ENCODE peak calls at places on chromosomes 6 and 20, in five cellular contexts. O is astrocyte of the spinal cord, R is heart right ventricle, L is Peyer's patch, J is mammary epithelial cell. I is an unnamed sample.

GRCh38 chr20:32672315-32672981 is 1.3 kb downstream of the C20orf203 start:
- DNase-seq in O (no peak), R (no peak), J (no peak), L (no peak), I (no peak)

GRCh38 chr6:163354085-163354484 is 60.4 kb upstream of the QKI start:
- DNase-seq in R (no peak), J (no peak), L (no peak), O (no peak), I (no peak)

GRCh38 chr6:124203106-124203811 is 399.6 kb downstream of the NKAIN2 start:
- DNase-seq in L (no peak), O (peak), R (no peak), J (peak), I (no peak)

GRCh38 chr20:38249536-38250310 is 10.8 kb downstream of the KIAA1755 start:
- DNase-seq in R (no peak), J (no peak), O (no peak), L (no peak), I (no peak)

GRCh38 chr6:108029226-108029921 is 45.2 kb downstream of the OSTM1 start:
- DNase-seq in L (no peak), R (no peak), J (no peak), O (no peak), I (peak)

GRCh38 chr6:69246983-69247382 is 549.8 kb downstream of the LMBRD1 start:
- DNase-seq in O (no peak), R (no peak), L (no peak), J (no peak), I (no peak)

GRCh38 chr6:142728910-142729481 is 216.0 kb downstream of the HIVEP2 start:
- DNase-seq in L (no peak), O (peak), J (no peak), R (no peak), I (no peak)

GRCh38 chr6:6825153-6825847 is 236.8 kb downstream of the LY86 start:
- DNase-seq in J (peak), L (peak), R (no peak), O (no peak), I (no peak)

GRCh38 chr6:11810854-11811643 is 32.4 kb upstream of the ADTRP start:
- DNase-seq in O (no peak), L (no peak), J (no peak), R (peak), I (peak)

GRCh38 chr6:105896052-105896820 is 189.9 kb upstream of the PRDM1 start:
- DNase-seq in J (no peak), O (no peak), R (no peak), L (no peak), I (no peak)

DNA sequence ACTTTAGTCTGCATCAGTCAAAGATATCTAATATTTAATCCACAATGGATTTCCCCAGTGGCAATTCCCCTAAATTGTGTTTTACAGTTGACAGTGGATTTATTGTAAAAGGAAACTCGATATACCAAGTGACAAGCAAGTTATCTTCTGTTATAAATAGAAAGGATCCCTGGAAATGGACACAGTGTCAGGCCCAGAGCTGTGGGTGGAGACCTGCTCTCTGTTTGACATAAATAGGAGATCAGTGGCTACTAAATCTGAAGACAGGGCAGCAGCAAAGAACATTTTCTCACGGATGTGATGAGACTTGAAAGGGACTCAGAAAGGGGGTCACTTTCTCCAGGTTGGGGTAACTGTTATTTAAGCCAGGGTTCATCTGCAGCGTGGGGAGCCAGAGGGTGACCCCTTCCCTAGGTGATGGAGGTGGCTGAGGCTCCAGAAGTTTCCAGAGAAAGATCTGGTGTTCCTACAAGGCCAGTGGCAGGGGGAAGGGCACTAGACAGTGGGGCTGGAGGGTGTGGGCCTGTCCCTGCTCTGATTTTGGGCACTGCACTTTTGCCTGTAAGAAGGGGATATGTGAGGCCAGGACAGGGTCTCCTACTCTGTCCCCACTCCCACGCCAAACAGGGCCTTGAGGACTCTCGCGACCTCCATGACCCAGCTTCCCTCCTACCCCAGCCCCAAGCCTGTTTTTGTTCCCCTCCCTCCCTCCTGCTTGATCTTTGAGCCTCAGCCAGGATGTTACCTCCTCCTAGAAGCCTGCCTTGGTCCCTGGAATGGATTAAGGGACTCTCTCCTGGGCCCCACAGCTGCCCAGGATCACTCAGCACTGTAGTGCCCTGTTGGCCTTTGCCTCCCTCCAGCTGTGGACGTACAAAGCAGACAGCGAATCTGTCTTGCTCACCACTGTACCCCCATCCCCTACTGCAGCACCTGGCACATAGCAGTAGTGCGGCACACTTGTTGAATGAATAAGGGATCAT is 12.1 kb upstream of the FAM110A start:
- DNase-seq in L (no peak), J (no peak), O (no peak), R (no peak), I (no peak)
- TF ChIP-seq CTCF in L (no peak), J (no peak), O (no peak), R (no peak), I (no peak)

DNA sequence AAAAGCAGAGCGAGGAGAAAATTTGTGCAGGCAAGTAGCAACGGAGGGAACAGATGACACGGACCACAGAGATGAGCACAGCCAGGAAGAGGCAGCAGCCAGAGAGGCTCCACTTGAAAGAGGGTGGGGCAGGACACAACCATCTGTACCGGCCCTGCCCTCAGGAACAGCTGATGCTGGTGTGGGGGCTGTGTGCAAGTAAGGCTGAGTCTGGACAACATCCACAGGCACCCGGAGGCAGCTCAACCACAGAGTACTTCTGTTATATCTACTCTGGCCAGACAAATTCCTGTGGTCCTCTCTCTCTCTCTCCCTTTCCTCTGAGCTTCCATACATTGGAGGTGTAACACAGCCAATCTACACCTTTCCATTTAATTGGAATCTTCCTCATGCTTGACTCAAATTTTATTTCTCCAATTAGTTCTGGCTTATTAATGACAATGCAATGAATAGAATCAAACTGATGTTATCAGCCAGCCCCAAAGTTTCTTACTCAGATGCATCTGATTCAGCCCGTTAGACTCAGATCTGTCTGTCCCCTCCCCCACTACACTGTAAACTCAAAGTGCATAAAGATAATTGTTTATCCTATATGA is 24.9 kb downstream of the KIF13A start:
- DNase-seq in L (no peak), O (peak), R (peak), J (peak), I (no peak)
- H3K4me3 ChIP-seq in L (no peak), O (no peak), R (no peak), J (peak), I (no peak)

GRCh38 chr6:35642471-35643161 is 46.1 kb downstream of the FKBP5 start:
- DNase-seq in R (no peak), O (no peak), J (no peak), L (no peak), I (no peak)
- TF ChIP-seq CTCF in R (no peak), O (no peak), J (no peak), L (no peak), I (no peak)

DNA sequence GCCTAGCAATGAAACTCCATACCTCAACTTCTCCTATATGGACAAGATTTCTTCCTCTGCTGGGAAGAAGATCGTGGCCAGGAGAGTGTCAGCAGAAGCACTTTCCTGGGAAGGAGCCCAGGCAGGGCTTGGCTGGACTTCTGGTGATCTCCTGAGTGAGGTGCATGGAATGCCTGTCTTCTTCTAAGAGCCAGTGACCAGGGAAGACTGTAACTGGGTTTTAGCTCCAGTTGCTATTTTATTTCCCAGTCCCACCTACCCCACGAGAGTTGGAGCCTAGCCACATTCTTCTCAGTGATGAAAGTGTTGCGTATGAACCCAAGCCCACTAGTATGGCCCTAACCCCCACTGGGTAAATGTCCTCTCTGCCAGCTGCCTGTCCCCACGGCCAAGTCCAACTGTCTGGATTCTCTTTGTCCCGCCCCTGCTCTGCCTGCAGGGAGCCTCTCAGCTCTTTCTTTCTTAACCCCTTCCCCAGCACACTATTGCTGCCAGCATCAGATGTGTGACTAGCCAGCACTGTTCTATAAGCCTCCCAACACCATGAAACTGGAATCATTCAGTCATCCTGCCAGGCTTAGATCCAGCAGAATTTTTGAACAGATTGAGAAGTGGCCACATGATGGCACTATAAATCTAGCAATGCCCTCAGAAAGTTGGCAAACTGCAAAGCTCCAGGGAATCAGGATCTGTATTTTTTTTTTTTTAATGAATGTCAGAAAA is 69.8 kb upstream of the FAM184A start:
- DNase-seq in L (no peak), R (no peak), J (peak), O (peak), I (peak)
- H3K4me3 ChIP-seq in L (no peak), R (no peak), J (no peak), O (peak), I (no peak)

DNA sequence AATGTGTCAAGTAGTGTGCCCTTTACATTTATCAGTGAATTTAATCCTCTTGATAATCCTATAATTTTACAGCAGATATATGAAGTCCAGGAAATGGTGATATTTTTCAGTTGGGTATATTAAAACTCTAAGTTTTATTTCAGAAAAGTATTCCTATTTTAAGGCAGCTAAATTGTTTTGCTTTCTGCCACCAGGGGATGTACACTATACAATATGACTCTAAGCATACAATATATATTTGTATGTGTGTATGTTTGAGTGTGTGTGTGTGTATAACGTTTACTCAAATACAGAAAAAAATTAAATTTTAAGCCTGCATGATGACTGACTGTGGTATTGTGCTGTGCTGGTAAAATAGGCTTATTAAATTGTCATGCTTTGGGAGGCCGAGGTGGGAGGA is 102.0 kb upstream of the RUNX2 start:
- DNase-seq in J (no peak), R (no peak), L (no peak), O (no peak), I (no peak)
- TF ChIP-seq CTCF in J (no peak), R (no peak), L (no peak), O (peak), I (peak)

GRCh38 chr6:170280689-170281045 is 10.2 kb downstream of the DLL1 start:
- DNase-seq in J (no peak), O (no peak), R (no peak), L (no peak), I (no peak)

GRCh38 chr6:170278743-170279094 is 12.2 kb downstream of the DLL1 start:
- DNase-seq in J (no peak), L (peak), R (no peak), O (no peak), I (no peak)

GRCh38 chr6:170279426-170279825 is 11.5 kb downstream of the DLL1 start:
- DNase-seq in J (no peak), R (no peak), L (no peak), O (no peak), I (no peak)

GRCh38 chr6:170281331-170282292 is 9.3 kb downstream of the DLL1 start:
- DNase-seq in L (peak), R (peak), J (no peak), O (no peak), I (no peak)

GRCh38 chr6:170279977-170280688 is 10.7 kb downstream of the DLL1 start:
- DNase-seq in L (peak), R (peak), O (no peak), J (no peak), I (no peak)
- H3K4me3 ChIP-seq in L (peak), R (peak), O (no peak), J (no peak), I (peak)

DNA sequence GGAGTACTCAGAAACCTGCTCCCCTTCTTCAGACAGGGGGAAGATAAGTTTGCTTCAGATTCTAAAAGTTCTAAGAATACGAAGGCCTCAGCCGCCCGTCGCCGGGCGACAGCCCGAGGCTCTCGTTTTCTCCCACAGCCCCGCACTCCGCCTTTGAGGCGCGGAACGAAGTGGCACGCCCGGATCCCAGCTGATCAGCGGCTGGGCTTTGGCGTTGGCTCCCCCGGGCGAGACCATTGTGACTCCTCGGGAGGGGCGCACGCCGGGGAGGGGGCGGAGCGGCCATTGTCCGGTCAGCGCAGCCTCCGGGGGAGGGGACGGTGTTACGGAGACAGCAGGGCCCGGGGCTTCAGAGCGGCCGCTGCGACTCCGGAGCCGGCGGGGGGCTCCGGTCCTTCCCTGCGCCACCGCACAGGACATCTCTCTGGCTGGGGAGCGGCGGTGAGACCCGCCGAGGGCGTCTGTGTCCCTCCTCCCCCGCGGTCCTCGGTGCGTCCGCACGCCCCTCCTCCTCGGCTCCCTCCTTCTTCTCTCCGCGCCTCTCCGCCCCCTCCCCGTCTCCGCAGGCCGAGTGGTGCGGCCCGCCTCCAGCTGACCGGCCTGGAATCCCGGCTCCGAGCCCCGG is at the start of gene ZFAND3:
- DNase-seq in L (peak), O (peak), J (peak), R (peak), I (peak)
- TF ChIP-seq CTCF in L (no peak), O (no peak), J (no peak), R (no peak), I (no peak)

DNA sequence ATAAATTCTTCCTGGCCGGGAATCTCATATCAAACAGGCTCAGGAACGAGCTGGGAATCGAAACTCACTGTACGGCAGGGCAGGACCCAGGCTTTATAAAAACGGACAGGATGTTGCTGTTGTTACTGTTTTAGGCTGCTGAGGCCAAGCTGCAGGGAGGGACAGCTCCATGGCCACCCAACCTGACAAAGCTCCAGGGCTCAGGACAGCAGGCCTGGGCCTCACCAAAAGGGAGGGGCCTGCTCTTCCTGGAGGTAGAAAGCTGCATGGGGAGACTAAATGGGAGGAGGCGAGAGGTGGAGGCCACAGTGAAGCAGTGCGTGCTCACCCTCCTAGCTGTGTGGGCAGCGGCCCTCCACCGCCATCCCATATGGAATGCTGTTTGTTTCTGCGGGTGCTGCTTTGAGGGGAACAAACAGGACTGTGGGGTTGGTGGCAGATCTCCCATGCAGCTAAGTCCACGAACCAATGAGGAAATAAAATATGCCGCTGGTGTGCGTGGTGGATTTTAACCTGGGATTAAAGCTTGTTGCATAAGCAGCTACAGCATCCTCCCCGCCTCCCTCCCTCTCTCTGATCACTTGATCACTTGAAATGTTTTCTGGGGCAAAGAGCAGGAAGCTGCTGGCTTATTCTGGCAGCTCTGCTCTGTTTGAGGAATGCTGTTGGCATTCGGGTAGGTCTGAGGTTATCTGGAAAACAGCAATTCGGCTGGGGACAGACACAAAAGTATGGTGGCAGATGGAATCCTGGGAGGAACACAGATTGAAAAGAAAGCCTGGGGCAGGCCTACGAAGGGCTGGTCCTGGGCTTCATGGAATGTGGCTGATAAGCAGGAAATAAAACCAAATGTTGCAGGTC is 2.4 kb upstream of the ZMYND8 start:
- DNase-seq in R (peak), O (peak), L (peak), J (peak), I (peak)
- H3K4me3 ChIP-seq in R (no peak), O (no peak), L (no peak), J (no peak), I (no peak)

DNA sequence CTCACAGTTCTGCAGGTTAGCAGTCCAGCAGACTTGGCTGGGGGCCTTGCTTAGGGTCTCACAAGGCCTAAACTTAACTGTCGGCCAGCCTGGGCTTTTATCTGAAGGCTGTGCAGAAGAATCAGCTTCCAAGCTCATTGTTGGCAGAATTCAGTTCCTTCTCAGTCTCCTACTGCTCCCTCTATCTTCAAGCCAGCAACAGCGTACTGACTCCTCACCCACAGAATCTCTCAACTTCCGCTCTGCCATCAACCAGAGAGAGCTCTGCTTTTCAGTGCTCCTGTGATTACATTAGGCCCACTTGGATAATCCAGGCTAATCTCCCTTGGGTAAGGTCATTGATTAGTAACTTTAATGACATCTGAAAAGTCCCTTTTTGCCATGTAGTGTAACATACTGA is 30.2 kb upstream of the NHSL1 start:
- DNase-seq in R (no peak), O (peak), J (no peak), L (no peak), I (no peak)
- TF ChIP-seq CTCF in R (peak), O (peak), J (no peak), L (no peak), I (peak)

I was measured in retinal pigment epithelial cell.